ENCODE peak calls at places on chromosomes 1 and 21, in seven cellular contexts. C is HEK293T; F is tibial artery; R is skeletal muscle cell; E is hippocampal formation; X is CD4-positive, alpha-beta T cell; Y is LoVo. P is an unnamed sample.

GRCh38 chr21:19607983-19608668 is 1204.5 kb upstream of the TMPRSS15 start:
- DNase-seq in C (no peak), F (no peak), R (no peak), E (no peak), X (no peak), Y (no peak), P (no peak)

GRCh38 chr1:54256756-54257155 is 56.8 kb downstream of the MRPL37 start:
- DNase-seq in C (no peak), F (no peak), R (no peak), E (no peak), X (no peak), Y (no peak), P (no peak)

GRCh38 chr1:202101182-202101581 is 21.5 kb upstream of the GPR37L1 start:
- DNase-seq in C (no peak), F (no peak), R (no peak), E (no peak), X (no peak), Y (no peak), P (no peak)

GRCh38 chr1:6162341-6162740 is 17.8 kb downstream of the CHD5 start:
- DNase-seq in C (no peak), F (no peak), R (no peak), E (no peak), X (no peak), Y (no peak), P (no peak)

GRCh38 chr21:33127154-33127893 is 57.4 kb downstream of the OLIG1 start:
- DNase-seq in C (peak; percentile 82), F (no peak), R (peak; percentile 24), E (peak; percentile 87), X (peak; percentile 31), Y (peak; percentile 55), P (peak; percentile 63)

GRCh38 chr21:20259035-20259867 is 739.0 kb upstream of the NCAM2 start:
- DNase-seq in C (no peak), F (no peak), R (no peak), E (no peak), X (no peak), Y (no peak), P (no peak)

GRCh38 chr1:16230744-16231143 is 6.2 kb downstream of the CPLANE2 start:
- DNase-seq in C (no peak), F (no peak), R (no peak), E (no peak), X (no peak), Y (no peak), P (no peak)

GRCh38 chr1:14304381-14304865 is 294.1 kb upstream of the KAZN start:
- DNase-seq in C (no peak), F (no peak), R (peak; percentile 48), E (no peak), X (no peak), Y (no peak), P (no peak)

GRCh38 chr1:167819849-167820683 is 93.9 kb downstream of the ADCY10 start:
- DNase-seq in C (peak; percentile 92), F (peak; percentile 93), R (peak; percentile 74), E (peak; percentile 40), X (no peak), Y (peak; percentile 62), P (peak; percentile 58)

GRCh38 chr1:179709841-179710329 is 33.2 kb upstream of the FAM163A start:
- DNase-seq in C (no peak), F (no peak), R (peak; percentile 42), E (no peak), X (peak; percentile 3), Y (no peak), P (no peak)

GRCh38 chr21:25501996-25502665 is 105.2 kb downstream of the MRPL39 start:
- DNase-seq in C (no peak), F (no peak), R (no peak), E (no peak), X (no peak), Y (no peak), P (no peak)

GRCh38 chr1:19457555-19457954 is 27.8 kb downstream of the CAPZB start:
- DNase-seq in C (no peak), F (no peak), R (no peak), E (no peak), X (no peak), Y (no peak), P (no peak)

GRCh38 chr1:206834711-206835110 is 30.7 kb upstream of the IL20 start:
- DNase-seq in C (no peak), F (no peak), R (no peak), E (no peak), X (no peak), Y (no peak), P (no peak)

GRCh38 chr1:12153181-12153785 is 13.5 kb upstream of the TNFRSF1B start:
- DNase-seq in C (no peak), F (peak; percentile 83), R (peak; percentile 56), E (no peak), X (no peak), Y (peak; percentile 30), P (no peak)

GRCh38 chr1:47579809-47580208 is 142.0 kb downstream of the FOXD2 start:
- DNase-seq in C (no peak), F (no peak), R (no peak), E (no peak), X (no peak), Y (no peak), P (no peak)

GRCh38 chr1:155218854-155219591 is 10.5 kb downstream of the MTX1 start:
- DNase-seq in C (peak; percentile 74), F (no peak), R (no peak), E (peak; percentile 72), X (no peak), Y (no peak), P (peak; percentile 73)

GRCh38 chr1:166089804-166090203 is 77.0 kb downstream of the FAM78B start:
- DNase-seq in C (no peak), F (no peak), R (no peak), E (no peak), X (no peak), Y (no peak), P (no peak)